ENCODE peak calls at places on chromosomes 3 and 15, in four cellular contexts. E is H1, W is A549, O is upper lobe of left lung. Z is an unnamed sample.

GRCh38 chr3:27568393-27568792 is 84.2 kb upstream of the SLC4A7 start:
- DNase-seq in E (no peak), W (no peak), O (no peak), Z (peak; percentile 25)

GRCh38 chr3:185200639-185201038 is 47.8 kb upstream of the C3orf70 start:
- DNase-seq in E (no peak), W (no peak), O (no peak), Z (no peak)

GRCh38 chr3:11589706-11590105 is 54.0 kb downstream of the VGLL4 start:
- DNase-seq in E (no peak), W (no peak), O (no peak), Z (no peak)

GRCh38 chr15:40595773-40596172 is 1.7 kb downstream of the KNL1 start:
- DNase-seq in E (no peak), W (no peak), O (no peak), Z (no peak)

GRCh38 chr15:101167791-101168462 is 83.9 kb downstream of the CHSY1 start:
- DNase-seq in E (no peak), W (no peak), O (peak; percentile 72), Z (peak; percentile 55)

GRCh38 chr15:44300567-44300966 is 12.0 kb downstream of the GOLM2 start:
- DNase-seq in E (no peak), W (no peak), O (no peak), Z (no peak)

GRCh38 chr3:39000008-39000450 is 51.7 kb downstream of the SCN11A start:
- DNase-seq in E (no peak), W (peak; percentile 60), O (no peak), Z (no peak)

GRCh38 chr15:92001307-92001706 is 147.8 kb downstream of the SLCO3A1 start:
- DNase-seq in E (no peak), W (no peak), O (no peak), Z (no peak)

GRCh38 chr3:188362405-188362831 is 208.5 kb downstream of the LPP start:
- DNase-seq in E (no peak), W (peak; percentile 50), O (no peak), Z (no peak)

GRCh38 chr3:186931487-186932280 is 1.4 kb downstream of the ST6GAL1 start:
- DNase-seq in E (no peak), W (no peak), O (peak; percentile 84), Z (no peak)

GRCh38 chr15:88006146-88006545 is 250.4 kb downstream of the NTRK3 start:
- DNase-seq in E (no peak), W (no peak), O (no peak), Z (no peak)

GRCh38 chr15:61383421-61383820 is 154.3 kb upstream of the RORA start:
- DNase-seq in E (no peak), W (no peak), O (no peak), Z (no peak)

GRCh38 chr3:151491525-151491924 is 30.7 kb upstream of the IGSF10 start:
- DNase-seq in E (no peak), W (no peak), O (no peak), Z (no peak)

GRCh38 chr15:79960502-79961217 is 10.3 kb downstream of the BCL2A1 start:
- DNase-seq in E (no peak), W (no peak), O (no peak), Z (no peak)

GRCh38 chr3:123583563-123583962 is 1.3 kb downstream of the HACD2 start:
- DNase-seq in E (no peak), W (no peak), O (no peak), Z (no peak)

GRCh38 chr15:73796266-73796939 is 43.3 kb upstream of the INSYN1 start:
- DNase-seq in E (no peak), W (no peak), O (no peak), Z (no peak)

GRCh38 chr3:134279466-134279865 is 28.8 kb upstream of the RYK start:
- DNase-seq in E (no peak), W (no peak), O (no peak), Z (no peak)

GRCh38 chr15:90037961-90038633 is 37.0 kb downstream of the ZNF710 start:
- DNase-seq in E (no peak), W (no peak), O (no peak), Z (no peak)

GRCh38 chr15:100438570-100438969 is 90.2 kb downstream of the CERS3 start:
- DNase-seq in E (no peak), W (no peak), O (no peak), Z (peak; percentile 65)

GRCh38 chr15:77784361-77785292 is 151.9 kb upstream of the LINGO1 start:
- DNase-seq in E (no peak), W (peak; percentile 84), O (no peak), Z (no peak)

GRCh38 chr3:187841552-187841951 is 96.3 kb upstream of the BCL6 start:
- DNase-seq in E (no peak), W (peak; percentile 34), O (no peak), Z (no peak)

GRCh38 chr3:55477306-55478010 is 9.6 kb downstream of the WNT5A start:
- DNase-seq in E (no peak), W (no peak), O (no peak), Z (no peak)

GRCh38 chr3:134055661-134056060 is 25.9 kb upstream of the SLCO2A1 start:
- DNase-seq in E (no peak), W (no peak), O (no peak), Z (no peak)

DNA sequence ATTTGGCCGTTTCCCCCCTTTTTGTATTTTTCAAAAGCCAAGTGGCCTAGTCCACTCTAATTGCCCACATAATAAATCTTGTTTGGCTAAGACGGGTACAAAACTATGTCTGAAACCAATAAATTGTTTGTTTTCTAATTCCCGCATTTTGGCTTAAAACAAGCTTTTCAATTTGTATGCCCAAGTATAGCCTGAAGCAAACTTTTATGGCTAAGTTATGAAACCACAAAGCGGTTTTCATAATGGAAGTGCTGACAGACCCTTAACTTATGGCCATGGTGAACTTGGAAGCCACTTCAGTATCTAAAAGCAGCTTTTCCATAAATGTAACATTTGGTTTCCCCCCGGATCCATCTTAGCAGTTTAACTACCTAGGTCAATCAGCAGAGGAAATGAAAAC is 29.9 kb upstream of the POLR2M start:
- DNase-seq in E (no peak), W (no peak), O (no peak), Z (no peak)
- TF ChIP-seq EP300 in E (no peak), W (no peak), O (no peak), Z (no peak)

GRCh38 chr3:174346571-174346970 is 512.6 kb upstream of the NAALADL2 start:
- DNase-seq in E (no peak), W (no peak), O (no peak), Z (no peak)

GRCh38 chr3:174356596-174356995 is 502.5 kb upstream of the NAALADL2 start:
- DNase-seq in E (no peak), W (no peak), O (no peak), Z (no peak)

GRCh38 chr3:174355505-174355904 is 503.6 kb upstream of the NAALADL2 start:
- DNase-seq in E (no peak), W (no peak), O (no peak), Z (no peak)

DNA sequence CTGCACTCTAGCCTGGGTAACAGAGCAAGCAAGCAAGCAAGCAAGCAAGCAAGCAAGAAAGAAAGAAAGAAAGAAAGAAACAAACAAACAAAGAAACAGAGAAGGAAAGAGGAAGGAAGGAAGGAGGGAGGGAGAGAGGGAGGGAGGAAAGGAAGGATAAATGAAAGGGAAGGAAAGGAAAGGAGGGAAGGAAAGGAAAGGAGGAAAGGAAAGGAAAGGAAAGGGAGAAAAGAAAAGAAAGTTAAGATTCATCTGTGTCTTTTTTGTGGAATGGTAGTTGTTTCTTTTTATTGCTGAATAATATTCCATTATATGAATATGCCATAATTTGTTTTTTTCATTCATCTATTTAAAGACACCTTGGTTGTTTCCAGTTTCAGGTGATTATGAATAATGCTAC is 506.9 kb upstream of the NAALADL2 start:
- DNase-seq in E (no peak), W (no peak), O (no peak), Z (no peak)
- TF ChIP-seq CTCF in E (no peak), W (no peak), O (no peak), Z (no peak)

DNA sequence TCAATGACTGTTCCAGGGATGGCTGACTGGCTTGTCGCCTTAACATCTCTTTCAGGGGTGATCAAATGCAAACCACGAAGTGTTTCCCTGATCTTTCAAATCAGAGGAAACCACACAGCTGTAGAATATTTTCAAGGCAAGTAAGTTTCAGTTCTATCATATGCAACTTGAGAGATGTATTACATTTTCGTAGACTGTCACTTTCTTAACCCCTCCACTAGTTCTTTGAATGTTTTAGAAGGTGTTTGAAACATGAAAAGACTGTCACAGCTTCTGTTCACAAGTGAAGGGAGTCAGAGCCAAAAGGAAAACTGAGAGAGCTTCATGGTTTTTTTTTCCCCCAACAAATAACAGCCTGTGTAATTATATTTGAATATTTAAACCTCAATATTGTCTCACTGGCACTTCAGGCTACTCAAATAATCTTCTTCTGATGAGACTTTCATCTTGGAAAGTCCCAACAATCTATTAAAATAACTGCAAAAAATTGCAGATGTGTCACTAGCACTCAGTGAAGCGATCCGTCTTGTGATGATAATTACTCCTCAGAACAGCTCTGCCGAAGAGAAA is 25.9 kb upstream of the CAPN7 start:
- DNase-seq in E (no peak), W (no peak), O (no peak), Z (no peak)
- TF ChIP-seq EP300 in E (no peak), W (no peak), O (no peak), Z (no peak)

GRCh38 chr3:42092006-42092405 is 849 bp downstream of the TRAK1 start:
- DNase-seq in E (no peak), W (no peak), O (no peak), Z (no peak)

GRCh38 chr3:42088803-42089520 is 2.2 kb upstream of the TRAK1 start:
- DNase-seq in E (no peak), W (no peak), O (no peak), Z (no peak)

GRCh38 chr3:42094992-42095391 is 3.8 kb downstream of the TRAK1 start:
- DNase-seq in E (no peak), W (no peak), O (no peak), Z (no peak)

GRCh38 chr3:42094128-42094527 is 3.0 kb downstream of the TRAK1 start:
- DNase-seq in E (no peak), W (no peak), O (no peak), Z (no peak)

GRCh38 chr3:42090973-42091731 is at the start of gene TRAK1:
- DNase-seq in E (no peak), W (no peak), O (no peak), Z (no peak)
- TF ChIP-seq CTCF in E (no peak), W (no peak), O (no peak), Z (no peak)

GRCh38 chr3:177753498-177754155 is 556.3 kb upstream of the TBL1XR1 start:
- DNase-seq in E (no peak), W (no peak), O (no peak), Z (no peak)
- TF ChIP-seq EP300 in E (no peak), W (no peak), O (no peak), Z (no peak)

GRCh38 chr15:31487811-31488436 is 161.3 kb downstream of the KLF13 start:
- DNase-seq in E (no peak), W (no peak), O (no peak), Z (no peak)
- TF ChIP-seq CTCF in E (no peak), W (peak; percentile 30), O (no peak), Z (no peak)

DNA sequence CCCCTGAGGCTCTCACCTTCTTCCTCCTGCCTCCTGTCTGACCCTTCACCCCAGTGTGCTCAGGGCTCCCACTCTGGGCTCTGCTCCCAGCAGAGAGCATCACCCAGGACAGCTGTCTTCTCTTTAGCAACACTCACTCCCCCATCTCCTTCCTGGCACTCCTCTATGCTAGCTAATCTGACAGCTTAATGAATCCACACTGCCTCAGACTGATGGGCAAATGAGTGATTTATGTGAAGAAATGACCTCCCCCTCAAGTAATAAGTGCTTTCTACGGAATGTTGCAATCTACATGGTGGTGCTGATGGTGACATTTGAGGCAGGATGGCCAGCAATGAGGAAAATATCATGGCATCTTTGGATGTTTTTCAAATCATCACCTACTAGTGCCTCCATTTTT is 83.6 kb downstream of the LSM3 start:
- DNase-seq in E (no peak), W (no peak), O (no peak), Z (no peak)
- TF ChIP-seq EP300 in E (no peak), W (no peak), O (no peak), Z (no peak)

GRCh38 chr15:38724827-38725226 is 160.2 kb upstream of the RASGRP1 start:
- DNase-seq in E (no peak), W (no peak), O (no peak), Z (no peak)
- TF ChIP-seq CTCF in E (no peak), W (no peak), O (no peak), Z (no peak)